ENCODE peak calls at places on chromosome 17, in nine cellular contexts. N is NCI-H1092; Q is T-helper 17 cell; L is T-cell; O is stimulated activated CD8-positive, alpha-beta memory T cell treated with anti-CD3 and anti-CD28 coated beads, Interleukin-12 subunit alpha, Interleukin-12 subunit beta, amount 100 ng/mL, for 1 hour; X is progenitor cell of endocrine pancreas; H is stimulated activated CD4-positive, alpha-beta T cell treated with anti-CD3 and anti-CD28 coated beads, Interleukin-15, amount 100 ng/mL, for 1 hour; Y is sigmoid colon; T is central memory CD4-positive, alpha-beta T cell. J is an unnamed sample.

GRCh38 chr17:17873450-17873991 is 36.7 kb upstream of the SREBF1 start:
- DNase-seq in H (no peak), Y (no peak), Q (no peak), X (no peak), L (no peak), O (no peak), N (no peak), T (no peak), J (no peak)

GRCh38 chr17:74754832-74755231 is 6.4 kb downstream of the NHERF1 start:
- DNase-seq in L (no peak), X (no peak), T (no peak), H (no peak), O (no peak), Y (no peak), Q (no peak), N (no peak), J (no peak)

GRCh38 chr17:76232342-76232741 is 8.0 kb downstream of the RNF157 start:
- DNase-seq in N (no peak), Y (no peak), O (no peak), Q (no peak), T (no peak), X (no peak), H (no peak), L (no peak), J (peak)

GRCh38 chr17:14581181-14581830 is 280.4 kb downstream of the HS3ST3B1 start:
- DNase-seq in X (no peak), N (no peak), Q (no peak), L (no peak), H (no peak), Y (no peak), O (no peak), T (no peak), J (no peak)

GRCh38 chr17:15782809-15783208 is 50.7 kb downstream of the TBC1D26 start:
- DNase-seq in Y (peak), O (no peak), N (peak), Q (no peak), T (no peak), L (no peak), X (no peak), H (peak), J (peak)

GRCh38 chr17:69492410-69493071 is 78.0 kb downstream of the MAP2K6 start:
- DNase-seq in L (no peak), T (no peak), N (no peak), O (no peak), H (no peak), X (no peak), Y (no peak), Q (no peak), J (peak)

GRCh38 chr17:79027925-79028491 is 4.0 kb downstream of the C1QTNF1 start:
- DNase-seq in L (no peak), N (no peak), T (no peak), O (no peak), X (no peak), Y (peak), Q (no peak), H (no peak), J (peak)

GRCh38 chr17:21283482-21284318 is 811 bp upstream of the MAP2K3 start:
- DNase-seq in Q (no peak), X (no peak), L (no peak), T (no peak), N (no peak), Y (peak), O (no peak), H (no peak), J (no peak)

GRCh38 chr17:27783951-27784350 is 16.4 kb downstream of the NOS2 start:
- DNase-seq in N (no peak), Q (no peak), Y (no peak), H (no peak), L (no peak), T (no peak), O (no peak), X (no peak), J (no peak)

GRCh38 chr17:17303010-17303846 is at the start of gene NT5M:
- DNase-seq in Q (peak), H (peak), Y (peak), T (peak), X (peak), N (peak), O (peak), L (peak), J (peak)

GRCh38 chr17:661509-661908 is 53.1 kb downstream of the VPS53 start:
- DNase-seq in X (no peak), T (no peak), Y (no peak), O (no peak), H (no peak), Q (no peak), L (no peak), N (no peak), J (no peak)

GRCh38 chr17:8019665-8020064 is 17.2 kb downstream of the GUCY2D start:
- DNase-seq in L (no peak), N (no peak), Y (peak), H (no peak), T (no peak), Q (no peak), X (no peak), O (no peak), J (peak)

GRCh38 chr17:51508048-51508447 is 247.7 kb downstream of the UTP18 start:
- DNase-seq in O (no peak), X (no peak), Y (no peak), Q (no peak), N (no peak), T (no peak), H (no peak), L (no peak), J (no peak)

GRCh38 chr17:76014100-76014924 is 12.8 kb downstream of the EVPL start:
- DNase-seq in Q (peak), T (peak), N (peak), Y (peak), O (peak), L (peak), X (peak), H (peak), J (peak)

GRCh38 chr17:48392836-48393235 is 37.2 kb downstream of the SKAP1 start:
- DNase-seq in Q (no peak), T (no peak), L (no peak), X (no peak), Y (no peak), O (no peak), H (no peak), N (no peak), J (no peak)

GRCh38 chr17:61784510-61784909 is 78.8 kb downstream of the BRIP1 start:
- DNase-seq in N (no peak), O (no peak), Q (no peak), H (no peak), L (no peak), X (no peak), T (no peak), Y (no peak), J (no peak)

GRCh38 chr17:38609280-38610031 is 3.7 kb upstream of the SRCIN1 start:
- DNase-seq in Y (no peak), T (no peak), L (no peak), O (no peak), H (no peak), Q (no peak), N (no peak), X (no peak), J (no peak)

GRCh38 chr17:51087072-51087757 is 33.5 kb downstream of the SPAG9 start:
- DNase-seq in X (no peak), O (no peak), L (no peak), Q (no peak), T (no peak), Y (no peak), N (no peak), H (no peak), J (no peak)

GRCh38 chr17:74198694-74199093 is 4.8 kb upstream of the RPL38 start:
- DNase-seq in N (no peak), L (no peak), Y (no peak), X (no peak), O (no peak), Q (no peak), H (no peak), T (no peak), J (no peak)

GRCh38 chr17:32206816-32207215 is 58.8 kb upstream of the RHBDL3 start:
- DNase-seq in O (no peak), L (no peak), T (no peak), X (no peak), H (no peak), Y (no peak), Q (no peak), N (no peak), J (peak)

GRCh38 chr17:1455291-1455747 is 713 bp downstream of the CRK start:
- DNase-seq in X (peak), L (no peak), T (peak), N (peak), Q (no peak), O (peak), Y (peak), H (peak), J (peak)

GRCh38 chr17:54172654-54173316 is 350.1 kb downstream of the KIF2B start:
- DNase-seq in L (no peak), T (no peak), Q (no peak), H (no peak), O (no peak), X (no peak), N (no peak), Y (no peak), J (peak)

GRCh38 chr17:34981538-34982241 is 1.4 kb downstream of the LIG3 start:
- DNase-seq in L (no peak), O (no peak), Y (peak), H (no peak), Q (no peak), T (no peak), X (no peak), N (no peak), J (peak)

GRCh38 chr17:12665263-12666210 is at the start of gene MYOCD:
- DNase-seq in N (no peak), Y (peak), L (no peak), O (no peak), H (no peak), X (peak), Q (no peak), T (no peak), J (no peak)

GRCh38 chr17:61251939-61252865 is 147.4 kb upstream of the TBX2 start:
- DNase-seq in Q (no peak), L (peak), H (no peak), Y (peak), T (no peak), O (peak), N (no peak), X (no peak), J (peak)

GRCh38 chr17:49696233-49696761 is 11.5 kb downstream of the SLC35B1 start:
- DNase-seq in O (no peak), X (no peak), L (peak), H (peak), Q (no peak), Y (no peak), N (no peak), T (peak), J (no peak)

GRCh38 chr17:66152756-66153155 is 39.2 kb downstream of the CEP112 start:
- DNase-seq in Y (no peak), H (no peak), Q (no peak), X (no peak), T (no peak), O (no peak), L (no peak), N (no peak), J (peak)

GRCh38 chr17:1241904-1242303 is 28.3 kb upstream of the BHLHA9 start:
- DNase-seq in T (no peak), X (no peak), L (no peak), N (peak), O (no peak), Q (no peak), Y (peak), H (no peak), J (peak)

GRCh38 chr17:81436294-81436849 is 41.1 kb downstream of the BAHCC1 start:
- DNase-seq in Q (no peak), Y (peak), H (no peak), L (no peak), T (no peak), N (no peak), O (no peak), X (no peak), J (no peak)

GRCh38 chr17:16931318-16932060 is 40.4 kb downstream of the TNFRSF13B start:
- DNase-seq in N (no peak), Q (no peak), O (no peak), Y (peak), T (no peak), L (no peak), X (no peak), H (no peak), J (no peak)

GRCh38 chr17:18156171-18156975 is 27.3 kb upstream of the ALKBH5 start:
- DNase-seq in L (no peak), T (no peak), N (no peak), Q (no peak), X (no peak), H (no peak), Y (no peak), O (no peak), J (no peak)

GRCh38 chr17:47789611-47790520 is 31.7 kb downstream of the OSBPL7 start:
- DNase-seq in L (peak), O (peak), Y (no peak), H (peak), X (peak), T (peak), N (peak), Q (no peak), J (peak)

GRCh38 chr17:7133424-7133823 is 18.8 kb upstream of the ASGR2 start:
- DNase-seq in L (peak), N (no peak), Y (no peak), T (peak), Q (no peak), X (no peak), O (no peak), H (peak), J (no peak)

GRCh38 chr17:17153071-17153470 is 53.1 kb downstream of the PLD6 start:
- DNase-seq in Q (no peak), T (no peak), Y (no peak), L (no peak), N (no peak), O (no peak), X (no peak), H (no peak), J (no peak)

GRCh38 chr17:3636908-3637373 is 381 bp downstream of the CTNS start:
- DNase-seq in Y (no peak), L (no peak), X (no peak), Q (no peak), N (no peak), O (no peak), T (peak), H (no peak), J (no peak)

GRCh38 chr17:65560628-65561371 is 648 bp downstream of the AXIN2 start:
- DNase-seq in H (peak), L (peak), Y (peak), N (peak), O (peak), Q (peak), T (peak), X (peak), J (peak)

J was measured in fibroblast of pulmonary artery.